ENCODE peak calls at places on chromosomes 12 and 14, in ten cellular contexts. D, E, F, W, Z, G, A, M, I and L are unnamed samples.

GRCh38 chr12:88142610-88142991 is 494 bp downstream of the TMTC3 start:
- DNase-seq in D (no peak), E (peak; percentile 38), F (no peak), W (no peak), Z (peak; percentile 59), G (peak; percentile 14), A (no peak), M (no peak), I (no peak), L (no peak)

GRCh38 chr14:91350813-91351507 is 66.7 kb downstream of the CCDC88C start:
- DNase-seq in D (no peak), E (no peak), F (no peak), W (no peak), Z (peak; percentile 90), G (peak; percentile 53), A (no peak), M (no peak), I (no peak), L (peak; percentile 33)

GRCh38 chr12:97711392-97711791 is 248.8 kb downstream of the RMST start:
- DNase-seq in D (no peak), E (no peak), F (no peak), W (no peak), Z (no peak), G (no peak), A (no peak), M (no peak), I (no peak), L (no peak)

GRCh38 chr14:89621009-89621421 is 204.0 kb upstream of the FOXN3 start:
- DNase-seq in D (no peak), E (no peak), F (no peak), W (no peak), Z (peak; percentile 76), G (no peak), A (no peak), M (no peak), I (no peak), L (no peak)

GRCh38 chr12:48067250-48067938 is 38.5 kb downstream of the SENP1 start:
- DNase-seq in D (no peak), E (no peak), F (no peak), W (no peak), Z (no peak), G (no peak), A (no peak), M (no peak), I (peak; percentile 44), L (no peak)

GRCh38 chr12:93783827-93784226 is 106.7 kb downstream of the CRADD start:
- DNase-seq in D (no peak), E (no peak), F (no peak), W (no peak), Z (peak; percentile 46), G (no peak), A (no peak), M (no peak), I (no peak), L (no peak)

GRCh38 chr12:644818-645552 is 18.3 kb downstream of the NINJ2 start:
- DNase-seq in D (no peak), E (no peak), F (no peak), W (peak; percentile 82), Z (no peak), G (no peak), A (no peak), M (peak; percentile 10), I (no peak), L (no peak)

GRCh38 chr14:82403972-82404371 is 870.3 kb upstream of the SEL1L start:
- DNase-seq in D (no peak), E (no peak), F (no peak), W (no peak), Z (no peak), G (no peak), A (no peak), M (no peak), I (no peak), L (no peak)

GRCh38 chr14:96270565-96271420 is 14.8 kb downstream of the BDKRB1 start:
- DNase-seq in D (no peak), E (no peak), F (no peak), W (peak; percentile 62), Z (no peak), G (no peak), A (no peak), M (no peak), I (no peak), L (no peak)

GRCh38 chr12:54390668-54391551 is 6.4 kb upstream of the ZNF385A start:
- DNase-seq in D (no peak), E (peak; percentile 83), F (no peak), W (no peak), Z (peak; percentile 72), G (peak; percentile 75), A (peak; percentile 71), M (peak; percentile 49), I (peak; percentile 90), L (peak; percentile 55)

GRCh38 chr12:92331383-92331782 is 185.7 kb upstream of the BTG1 start:
- DNase-seq in D (no peak), E (no peak), F (no peak), W (no peak), Z (no peak), G (no peak), A (no peak), M (no peak), I (no peak), L (no peak)

GRCh38 chr14:103867523-103867953 is 20.2 kb upstream of the PPP1R13B start:
- DNase-seq in D (no peak), E (no peak), F (no peak), W (no peak), Z (no peak), G (no peak), A (no peak), M (no peak), I (no peak), L (no peak)

GRCh38 chr12:45388545-45388944 is 172.7 kb downstream of the ANO6 start:
- DNase-seq in D (no peak), E (no peak), F (no peak), W (peak; percentile 77), Z (no peak), G (peak; percentile 67), A (no peak), M (peak; percentile 74), I (peak; percentile 41), L (no peak)

GRCh38 chr12:3137268-3137761 is 60.1 kb downstream of the TSPAN9 start:
- DNase-seq in D (no peak), E (peak; percentile 47), F (no peak), W (peak; percentile 43), Z (no peak), G (no peak), A (no peak), M (peak; percentile 78), I (no peak), L (no peak)

GRCh38 chr12:112855375-112855774 is 51.4 kb upstream of the OAS1 start:
- DNase-seq in D (no peak), E (no peak), F (no peak), W (no peak), Z (no peak), G (peak; percentile 58), A (no peak), M (no peak), I (peak; percentile 15), L (no peak)

GRCh38 chr12:11812558-11813421 is 163.3 kb downstream of the ETV6 start:
- DNase-seq in D (no peak), E (peak; percentile 44), F (peak; percentile 60), W (peak; percentile 21), Z (no peak), G (no peak), A (peak; percentile 16), M (peak; percentile 39), I (peak; percentile 65), L (peak; percentile 35)

GRCh38 chr14:74257078-74257987 is 18.1 kb downstream of the VSX2 start:
- DNase-seq in D (no peak), E (peak; percentile 73), F (peak; percentile 3), W (peak; percentile 20), Z (peak; percentile 67), G (peak; percentile 37), A (peak; percentile 55), M (peak; percentile 65), I (peak; percentile 54), L (peak; percentile 72)

GRCh38 chr12:56237552-56237951 is 7.7 kb downstream of the SLC39A5 start:
- DNase-seq in D (no peak), E (peak; percentile 22), F (no peak), W (no peak), Z (no peak), G (no peak), A (no peak), M (peak; percentile 25), I (no peak), L (no peak)

GRCh38 chr14:55752580-55753365 is 172.8 kb downstream of the KTN1 start:
- DNase-seq in D (no peak), E (no peak), F (peak; percentile 50), W (peak; percentile 70), Z (no peak), G (no peak), A (no peak), M (peak; percentile 84), I (no peak), L (no peak)

GRCh38 chr14:105484069-105484996 is 2.4 kb upstream of the CRIP1 start:
- DNase-seq in D (no peak), E (no peak), F (no peak), W (peak; percentile 48), Z (peak; percentile 50), G (no peak), A (peak; percentile 55), M (no peak), I (no peak), L (no peak)